ENCODE peak calls at places on chromosomes 12 and 14, in ten cellular contexts. S is AG10803, M is Calu3, F is fibroblast of pulmonary artery, Q is GM20000, H is stomach, V is GM10248, I is RWPE2, G is prostate gland, X is upper lobe of right lung. A is an unnamed sample.
A peak's percentile ranks its signal among the peaks of the same experiment; 100 is the strongest.

GRCh38 chr14:99252940-99253868 is 18.8 kb downstream of the BCL11B start:
- DNase-seq in S (no peak), M (no peak), F (no peak), Q (no peak), H (no peak), V (no peak), I (no peak), G (no peak), X (no peak), A (no peak)

GRCh38 chr12:120944645-120945217 is 33.6 kb upstream of the HNF1A start:
- DNase-seq in S (peak; percentile 39), M (peak; percentile 87), F (peak; percentile 50), Q (peak; percentile 76), H (peak; percentile 67), V (peak; percentile 67), I (no peak), G (no peak), X (peak; percentile 78), A (no peak)

GRCh38 chr14:76514599-76514998 is 138.7 kb downstream of the ESRRB start:
- DNase-seq in S (no peak), M (peak; percentile 26), F (peak; percentile 16), Q (peak; percentile 54), H (no peak), V (peak; percentile 43), I (no peak), G (no peak), X (peak; percentile 37), A (no peak)

GRCh38 chr12:94595152-94595551 is 55.2 kb downstream of the TMCC3 start:
- DNase-seq in S (peak; percentile 1), M (peak; percentile 23), F (no peak), Q (no peak), H (no peak), V (no peak), I (no peak), G (no peak), X (no peak), A (no peak)

GRCh38 chr12:79932393-79932792 is 2.5 kb downstream of the PPP1R12A start:
- DNase-seq in S (no peak), M (no peak), F (no peak), Q (no peak), H (no peak), V (no peak), I (no peak), G (no peak), X (no peak), A (no peak)

GRCh38 chr14:104237651-104238423 is 99.5 kb downstream of the KIF26A start:
- DNase-seq in S (no peak), M (no peak), F (no peak), Q (no peak), H (peak; percentile 8), V (no peak), I (no peak), G (no peak), X (no peak), A (peak; percentile 79)

GRCh38 chr12:62660763-62661162 is 194.1 kb downstream of the MON2 start:
- DNase-seq in S (peak; percentile 97), M (peak; percentile 73), F (peak; percentile 76), Q (no peak), H (no peak), V (no peak), I (no peak), G (no peak), X (no peak), A (no peak)

GRCh38 chr14:62921466-62921865 is 123.8 kb downstream of the KCNH5 start:
- DNase-seq in S (no peak), M (no peak), F (peak; percentile 1), Q (no peak), H (no peak), V (no peak), I (no peak), G (no peak), X (no peak), A (no peak)

GRCh38 chr14:53542692-53543091 is 389.6 kb upstream of the DDHD1 start:
- DNase-seq in S (peak; percentile 33), M (peak; percentile 58), F (peak; percentile 66), Q (no peak), H (no peak), V (no peak), I (no peak), G (no peak), X (no peak), A (no peak)

GRCh38 chr12:88334271-88334670 is 192.2 kb downstream of the TMTC3 start:
- DNase-seq in S (no peak), M (peak; percentile 36), F (peak; percentile 72), Q (peak; percentile 4), H (peak; percentile 26), V (no peak), I (peak; percentile 72), G (peak; percentile 19), X (no peak), A (no peak)

GRCh38 chr14:81062816-81063215 is 107.4 kb downstream of the TSHR start:
- DNase-seq in S (no peak), M (peak; percentile 12), F (peak; percentile 0), Q (no peak), H (no peak), V (no peak), I (no peak), G (no peak), X (no peak), A (no peak)

GRCh38 chr12:88227263-88227662 is 85.2 kb downstream of the TMTC3 start:
- DNase-seq in S (no peak), M (no peak), F (no peak), Q (no peak), H (no peak), V (no peak), I (no peak), G (no peak), X (no peak), A (no peak)

GRCh38 chr12:49976547-49976946 is 3.8 kb downstream of the AQP6 start:
- DNase-seq in S (no peak), M (no peak), F (no peak), Q (no peak), H (no peak), V (no peak), I (no peak), G (no peak), X (peak; percentile 49), A (no peak)

GRCh38 chr12:49982246-49983229 is 9.8 kb downstream of the AQP6 start:
- DNase-seq in S (peak; percentile 21), M (no peak), F (no peak), Q (no peak), H (no peak), V (peak; percentile 6), I (no peak), G (no peak), X (no peak), A (no peak)

GRCh38 chr12:49980501-49981158 is 7.9 kb downstream of the AQP6 start:
- DNase-seq in S (no peak), M (no peak), F (no peak), Q (no peak), H (no peak), V (no peak), I (no peak), G (no peak), X (no peak), A (no peak)

GRCh38 chr12:49979791-49980190 is 7.0 kb downstream of the AQP6 start:
- DNase-seq in S (no peak), M (no peak), F (no peak), Q (no peak), H (no peak), V (no peak), I (no peak), G (no peak), X (no peak), A (no peak)

GRCh38 chr12:49979061-49979586 is 6.4 kb downstream of the AQP6 start:
- DNase-seq in S (no peak), M (no peak), F (no peak), Q (no peak), H (no peak), V (no peak), I (no peak), G (no peak), X (no peak), A (no peak)
- TF ChIP-seq CTCF in S (no peak), M (no peak), F (no peak), Q (no peak), H (no peak), V (no peak), I (no peak), G (no peak), X (no peak), A (no peak)

DNA sequence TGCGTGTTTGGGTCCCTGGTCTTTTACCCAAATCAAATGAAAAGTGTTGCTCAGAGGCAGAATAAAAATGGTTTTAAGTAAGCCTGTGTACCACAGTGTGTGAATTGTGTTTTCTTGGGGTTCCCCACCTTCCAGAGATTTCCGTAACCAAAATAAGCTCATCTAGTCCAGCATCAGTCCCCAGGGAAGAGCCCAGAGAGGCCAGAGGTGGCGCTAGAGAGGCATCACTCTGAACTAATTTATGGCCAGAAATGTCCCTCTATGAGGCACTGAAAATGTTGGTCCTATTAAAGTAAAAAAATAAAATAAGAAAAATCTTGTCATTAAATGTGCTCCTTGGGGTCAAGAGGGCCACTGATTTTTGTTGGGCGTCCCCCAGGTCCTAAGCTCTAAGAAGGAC is 24.9 kb upstream of the PRKAB1 start:
- DNase-seq in S (no peak), M (no peak), F (no peak), Q (no peak), H (no peak), V (no peak), I (no peak), G (no peak), X (no peak), A (no peak)
- TF ChIP-seq CTCF in S (no peak), M (no peak), F (peak; percentile 38), Q (no peak), H (no peak), V (peak; percentile 10), I (no peak), G (no peak), X (no peak), A (peak; percentile 13)

GRCh38 chr12:4784404-4785054 is 64.3 kb downstream of the GALNT8 start:
- DNase-seq in S (no peak), M (no peak), F (no peak), Q (no peak), H (no peak), V (no peak), I (no peak), G (no peak), X (no peak), A (peak; percentile 71)
- TF ChIP-seq CTCF in S (no peak), M (no peak), F (no peak), Q (no peak), H (no peak), V (no peak), I (no peak), G (no peak), X (no peak), A (no peak)

GRCh38 chr12:83462419-83462818 is 775.7 kb downstream of the TMTC2 start:
- DNase-seq in S (no peak), M (no peak), F (no peak), Q (no peak), H (no peak), V (no peak), I (no peak), G (no peak), X (no peak), A (no peak)
- TF ChIP-seq CTCF in S (no peak), M (no peak), F (no peak), Q (no peak), H (no peak), V (no peak), I (peak; percentile 11), G (no peak), X (no peak), A (no peak)

GRCh38 chr14:65552724-65553123 is 140.2 kb downstream of the FUT8 start:
- DNase-seq in S (no peak), M (no peak), F (no peak), Q (no peak), H (no peak), V (no peak), I (no peak), G (no peak), X (no peak), A (no peak)
- TF ChIP-seq CTCF in S (no peak), M (no peak), F (no peak), Q (no peak), H (no peak), V (no peak), I (no peak), G (no peak), X (no peak), A (no peak)